ENCODE peak calls at places on chromosome 4, in five cellular contexts. One of them, this sample, is unnamed. For H3K4me1, the result is how much of the 10 kb centered on the place peaks cover.

GRCh38 chr4:2263701-2264321 is 1.9 kb upstream of the MXD4 start:
- DNase-seq in HepG2: no peak
- DNase-seq in A549: no peak
- DNase-seq in GM12878: no peak
- DNase-seq in K562: no peak
- DNase-seq in this sample: no peak

GRCh38 chr4:145625677-145626622 is 6.8 kb downstream of the MMAA start:
- DNase-seq in A549: no peak
- DNase-seq in K562: no peak
- DNase-seq in HepG2: no peak
- DNase-seq in GM12878: no peak
- DNase-seq in this sample: no peak

GRCh38 chr4:6758732-6759131 is 23.8 kb upstream of the KIAA0232 start:
- DNase-seq in A549: peak
- DNase-seq in GM12878: no peak
- DNase-seq in HepG2: no peak
- DNase-seq in K562: no peak
- DNase-seq in this sample: no peak

GRCh38 chr4:20065952-20066351 is 185.8 kb upstream of the SLIT2 start:
- DNase-seq in GM12878: no peak
- DNase-seq in A549: no peak
- DNase-seq in K562: no peak
- DNase-seq in HepG2: no peak
- DNase-seq in this sample: no peak

GRCh38 chr4:185265942-185266341 is 56.5 kb downstream of the SNX25 start:
- DNase-seq in K562: no peak
- DNase-seq in HepG2: no peak
- DNase-seq in A549: no peak
- DNase-seq in GM12878: peak
- DNase-seq in this sample: peak

GRCh38 chr4:93825551-93826216 is 2.9 kb upstream of the ATOH1 start:
- DNase-seq in GM12878: no peak
- DNase-seq in K562: no peak
- DNase-seq in HepG2: no peak
- DNase-seq in A549: no peak
- DNase-seq in this sample: no peak

GRCh38 chr4:95360911-95361695 is 187.7 kb downstream of the UNC5C start:
- DNase-seq in HepG2: no peak
- DNase-seq in K562: no peak
- DNase-seq in A549: no peak
- DNase-seq in GM12878: no peak
- DNase-seq in this sample: no peak

GRCh38 chr4:39043697-39044363 is 11.6 kb upstream of the TMEM156 start:
- DNase-seq in A549: peak
- DNase-seq in HepG2: peak
- DNase-seq in GM12878: peak
- DNase-seq in K562: no peak
- DNase-seq in this sample: peak

GRCh38 chr4:146095867-146096266 is 79.7 kb upstream of the LSM6 start:
- DNase-seq in A549: no peak
- DNase-seq in HepG2: no peak
- DNase-seq in GM12878: no peak
- DNase-seq in K562: no peak
- DNase-seq in this sample: no peak

GRCh38 chr4:152894673-152895072 is 41.5 kb upstream of the FHDC1 start:
- DNase-seq in A549: no peak
- DNase-seq in K562: no peak
- DNase-seq in GM12878: no peak
- DNase-seq in HepG2: no peak
- DNase-seq in this sample: no peak

GRCh38 chr4:150337709-150338108 is 244.2 kb upstream of the MAB21L2 start:
- DNase-seq in HepG2: no peak
- DNase-seq in K562: no peak
- DNase-seq in A549: no peak
- DNase-seq in GM12878: no peak
- DNase-seq in this sample: peak

GRCh38 chr4:73911746-73912145 is 42.6 kb downstream of the CXCL1 start:
- DNase-seq in HepG2: no peak
- DNase-seq in K562: no peak
- DNase-seq in A549: no peak
- DNase-seq in GM12878: no peak
- DNase-seq in this sample: no peak

GRCh38 chr4:5500165-5500564 is 208.2 kb downstream of the EVC2 start:
- DNase-seq in A549: peak
- DNase-seq in K562: no peak
- DNase-seq in HepG2: no peak
- DNase-seq in GM12878: no peak
- DNase-seq in this sample: no peak

GRCh38 chr4:55931833-55932232 is 16.9 kb upstream of the CEP135 start:
- DNase-seq in HepG2: no peak
- DNase-seq in K562: no peak
- DNase-seq in GM12878: no peak
- DNase-seq in A549: no peak
- DNase-seq in this sample: no peak

GRCh38 chr4:52983563-52984303 is 121.6 kb downstream of the RASL11B start:
- DNase-seq in HepG2: peak
- DNase-seq in GM12878: no peak
- DNase-seq in K562: peak
- DNase-seq in A549: peak
- DNase-seq in this sample: peak

GRCh38 chr4:152590179-152591031 is 54.5 kb upstream of the FBXW7 start:
- DNase-seq in K562: no peak
- DNase-seq in HepG2: no peak
- DNase-seq in GM12878: no peak
- DNase-seq in A549: no peak
- DNase-seq in this sample: no peak

GRCh38 chr4:2186865-2187172 is 55.1 kb downstream of the HAUS3 start:
- DNase-seq in GM12878: no peak
- DNase-seq in A549: no peak
- DNase-seq in K562: no peak
- DNase-seq in HepG2: no peak
- DNase-seq in this sample: no peak

GRCh38 chr4:150318971-150319370 is 240.7 kb downstream of the DCLK2 start:
- DNase-seq in A549: no peak
- DNase-seq in K562: peak
- DNase-seq in GM12878: no peak
- DNase-seq in HepG2: no peak
- DNase-seq in this sample: no peak

GRCh38 chr4:5044341-5044740 is 6.9 kb upstream of the STK32B start:
- DNase-seq in HepG2: no peak
- DNase-seq in GM12878: no peak
- DNase-seq in A549: no peak
- DNase-seq in K562: no peak
- DNase-seq in this sample: no peak

GRCh38 chr4:5712931-5713330 is 1.9 kb downstream of the EVC start:
- DNase-seq in K562: no peak
- DNase-seq in A549: no peak
- DNase-seq in HepG2: no peak
- DNase-seq in GM12878: no peak
- DNase-seq in this sample: no peak

DNA sequence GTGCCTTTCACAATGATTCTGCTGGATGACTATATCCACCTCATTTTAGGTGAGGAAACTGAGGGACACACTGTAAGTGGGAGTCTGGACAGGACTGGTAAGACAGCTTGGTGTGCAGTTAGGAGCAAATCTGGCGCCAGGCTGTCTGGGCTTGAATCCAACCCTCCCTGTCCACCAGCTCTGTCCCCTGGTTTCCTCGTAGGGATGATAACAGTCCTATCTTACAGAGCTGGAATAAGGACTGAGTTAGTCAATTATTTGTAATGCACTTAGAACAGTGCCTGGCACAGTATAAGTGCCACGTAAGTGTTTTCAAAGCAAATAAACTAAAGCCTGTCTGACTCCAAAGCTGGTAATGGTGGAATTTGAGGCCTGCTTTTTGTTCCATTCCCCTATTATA is 101.9 kb downstream of the UCHL1 start:
- DNase-seq in K562: no peak
- DNase-seq in HepG2: no peak
- DNase-seq in A549: peak
- DNase-seq in GM12878: no peak
- DNase-seq in this sample: no peak
- TF ChIP-seq JUNB in K562: no peak
- TF ChIP-seq JUNB in HepG2: no peak
- TF ChIP-seq JUNB in A549: no peak
- TF ChIP-seq JUNB in GM12878: no peak
- TF ChIP-seq JUNB in this sample: no peak

GRCh38 chr4:99821918-99822503 is 5.4 kb downstream of the DAPP1 start:
- DNase-seq in HepG2: no peak
- DNase-seq in GM12878: peak
- DNase-seq in A549: no peak
- DNase-seq in K562: no peak
- DNase-seq in this sample: no peak

GRCh38 chr4:99825272-99825671 is 8.6 kb downstream of the DAPP1 start:
- DNase-seq in A549: no peak
- DNase-seq in K562: no peak
- DNase-seq in GM12878: no peak
- DNase-seq in HepG2: no peak
- DNase-seq in this sample: no peak

GRCh38 chr4:99826016-99826415 is 9.4 kb downstream of the DAPP1 start:
- DNase-seq in K562: no peak
- DNase-seq in HepG2: no peak
- DNase-seq in GM12878: no peak
- DNase-seq in A549: no peak
- DNase-seq in this sample: no peak

GRCh38 chr4:99824070-99824599 is 7.5 kb downstream of the DAPP1 start:
- DNase-seq in A549: no peak
- DNase-seq in K562: no peak
- DNase-seq in GM12878: no peak
- DNase-seq in HepG2: no peak
- DNase-seq in this sample: no peak

DNA sequence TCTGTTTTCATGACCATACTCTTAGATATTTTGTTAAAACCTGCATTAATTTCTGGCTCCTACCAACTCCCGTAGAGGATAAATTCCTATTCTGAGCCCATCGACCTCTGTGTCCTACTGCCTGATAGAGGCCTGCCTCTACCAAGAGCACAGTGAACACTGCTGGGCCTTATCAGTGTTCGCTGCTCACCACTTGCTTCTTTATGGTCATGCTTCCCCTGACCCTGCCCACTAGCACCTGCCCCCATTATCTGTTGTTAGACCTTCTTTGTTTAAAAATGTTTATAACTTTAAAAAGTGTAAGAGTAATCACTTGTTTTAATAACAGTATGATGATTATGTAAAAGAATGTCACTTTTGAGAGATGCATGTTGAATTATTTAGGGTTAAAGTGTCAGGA is 6.1 kb downstream of the DAPP1 start:
- DNase-seq in GM12878: no peak
- DNase-seq in K562: peak
- DNase-seq in HepG2: no peak
- DNase-seq in A549: no peak
- DNase-seq in this sample: no peak
- H3K4me1 ChIP-seq in GM12878: under half
- H3K4me1 ChIP-seq in K562: under half
- H3K4me1 ChIP-seq in HepG2: under half
- H3K4me1 ChIP-seq in A549: under half
- H3K4me1 ChIP-seq in this sample: under half

DNA sequence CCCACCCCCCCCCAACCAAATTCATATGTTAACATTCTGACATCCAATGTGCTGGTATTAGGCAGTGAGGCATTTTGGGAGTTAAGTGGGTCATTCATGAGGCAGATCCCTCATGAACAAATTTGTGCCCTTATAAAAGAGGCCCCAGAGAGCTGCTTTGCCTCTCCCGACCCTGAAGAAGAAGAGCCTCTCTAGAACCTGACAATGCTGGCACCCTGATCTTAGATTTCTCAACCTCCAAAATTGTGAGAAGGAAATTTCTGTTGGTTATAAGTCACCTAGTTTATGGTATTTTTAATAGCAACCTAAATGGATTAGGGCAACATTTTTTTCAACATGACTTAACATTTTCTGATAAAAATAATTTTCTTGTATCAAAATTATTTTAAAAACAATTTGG is 296.3 kb downstream of the CFAP299 start:
- DNase-seq in K562: no peak
- DNase-seq in GM12878: no peak
- DNase-seq in HepG2: no peak
- DNase-seq in A549: no peak
- DNase-seq in this sample: no peak
- TF ChIP-seq REST in K562: no peak
- TF ChIP-seq REST in GM12878: no peak
- TF ChIP-seq REST in HepG2: no peak
- TF ChIP-seq REST in A549: no peak
- TF ChIP-seq REST in this sample: no peak

DNA sequence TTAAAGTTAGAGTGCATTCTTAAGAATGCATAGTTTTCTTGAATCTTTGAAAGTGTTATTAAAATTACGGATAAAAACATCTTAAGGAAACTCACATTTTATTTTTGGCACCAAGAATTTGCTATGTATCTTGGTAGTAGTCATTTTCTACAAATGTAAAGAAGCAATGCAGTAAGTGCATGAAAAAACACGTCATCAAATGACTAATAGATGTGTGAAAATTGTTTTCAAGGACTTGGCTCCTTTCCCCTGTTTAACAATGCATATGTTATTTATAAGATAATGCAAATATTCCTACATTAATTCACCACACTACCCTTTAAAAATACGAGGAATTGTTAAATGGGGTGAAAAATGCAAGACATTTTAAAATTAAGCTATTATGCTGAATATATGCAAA is 461.2 kb upstream of the PCDH7 start:
- DNase-seq in K562: no peak
- DNase-seq in HepG2: no peak
- DNase-seq in A549: no peak
- DNase-seq in GM12878: no peak
- DNase-seq in this sample: no peak
- TF ChIP-seq JUNB in K562: no peak
- TF ChIP-seq JUNB in HepG2: no peak
- TF ChIP-seq JUNB in A549: no peak
- TF ChIP-seq JUNB in GM12878: no peak
- TF ChIP-seq JUNB in this sample: no peak

DNA sequence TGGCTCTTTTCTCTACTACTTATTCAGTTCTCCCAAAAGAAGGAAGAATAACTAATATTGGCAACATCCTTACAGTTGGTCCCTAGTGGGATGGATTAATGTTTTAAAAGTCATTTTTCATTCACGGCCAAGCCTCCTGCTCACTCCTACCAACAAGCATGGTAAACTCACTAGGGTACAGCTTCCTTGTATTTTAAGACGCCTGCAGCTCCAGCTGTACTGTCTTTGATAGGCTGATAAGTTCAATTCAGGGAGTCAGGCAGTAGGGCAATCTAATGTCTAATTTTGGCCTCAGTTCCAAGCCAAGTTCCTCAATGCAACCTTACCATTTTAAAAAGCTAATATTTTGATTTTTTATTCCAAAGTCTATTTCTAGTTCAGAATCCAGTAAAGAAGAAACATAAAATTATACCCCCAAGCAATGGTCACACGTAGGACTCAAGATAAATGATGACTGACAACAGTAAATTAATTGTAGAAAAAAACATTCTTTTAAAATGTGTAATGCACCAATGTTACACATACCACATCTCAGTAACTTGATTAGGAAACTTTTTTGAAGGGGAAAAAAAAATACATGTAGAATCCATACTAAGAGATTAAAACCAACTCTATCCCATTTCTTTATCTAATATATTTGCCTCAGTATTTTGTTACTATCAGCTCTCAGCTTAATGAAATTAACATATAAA is 9.3 kb downstream of the LCORL start:
- DNase-seq in HepG2: no peak
- DNase-seq in GM12878: no peak
- DNase-seq in K562: peak
- DNase-seq in A549: no peak
- DNase-seq in this sample: no peak
- H3K4me1 ChIP-seq in HepG2: under half
- H3K4me1 ChIP-seq in GM12878: under half
- H3K4me1 ChIP-seq in K562: under half
- H3K4me1 ChIP-seq in A549: under half
- H3K4me1 ChIP-seq in this sample: under half

GRCh38 chr4:98996056-98996941 is 778 bp downstream of the METAP1 start:
- DNase-seq in HepG2: peak
- DNase-seq in A549: peak
- DNase-seq in K562: peak
- DNase-seq in GM12878: no peak
- DNase-seq in this sample: peak
- TF ChIP-seq REST in HepG2: no peak
- TF ChIP-seq REST in A549: no peak
- TF ChIP-seq REST in K562: no peak
- TF ChIP-seq REST in GM12878: no peak
- TF ChIP-seq REST in this sample: no peak